ENCODE peak calls at places on chromosomes 7 and 10, in seven cellular contexts. One of them, this sample, is unnamed.

GRCh38 chr7:1964913-1965578 is 267.7 kb downstream of the MAD1L1 start:
- DNase-seq in neuronal stem cell: no peak
- DNase-seq in H9: no peak
- DNase-seq in mesendoderm: no peak
- DNase-seq in trophoblast cell: no peak
- DNase-seq in mesenchymal stem cell: no peak
- DNase-seq in H1: no peak
- DNase-seq in this sample: no peak

GRCh38 chr10:122521011-122521410 is 39.5 kb upstream of the DMBT1 start:
- DNase-seq in neuronal stem cell: no peak
- DNase-seq in H9: no peak
- DNase-seq in mesendoderm: no peak
- DNase-seq in trophoblast cell: no peak
- DNase-seq in mesenchymal stem cell: no peak
- DNase-seq in H1: no peak
- DNase-seq in this sample: no peak

GRCh38 chr10:21166557-21167287 is 269.6 kb upstream of the NEBL start:
- DNase-seq in neuronal stem cell: no peak
- DNase-seq in H9: no peak
- DNase-seq in mesendoderm: no peak
- DNase-seq in trophoblast cell: no peak
- DNase-seq in mesenchymal stem cell: peak; percentile 15
- DNase-seq in H1: no peak
- DNase-seq in this sample: no peak

GRCh38 chr7:33762153-33762902 is 143.0 kb upstream of the BMPER start:
- DNase-seq in neuronal stem cell: no peak
- DNase-seq in H9: no peak
- DNase-seq in mesendoderm: peak; percentile 67
- DNase-seq in trophoblast cell: no peak
- DNase-seq in mesenchymal stem cell: no peak
- DNase-seq in H1: no peak
- DNase-seq in this sample: no peak

GRCh38 chr10:3791974-3792633 is 7.1 kb upstream of the KLF6 start:
- DNase-seq in neuronal stem cell: no peak
- DNase-seq in H9: no peak
- DNase-seq in mesendoderm: no peak
- DNase-seq in trophoblast cell: no peak
- DNase-seq in mesenchymal stem cell: peak; percentile 33
- DNase-seq in H1: no peak
- DNase-seq in this sample: peak; percentile 20

GRCh38 chr7:8931906-8932646 is 498.7 kb downstream of the NXPH1 start:
- DNase-seq in neuronal stem cell: no peak
- DNase-seq in H9: no peak
- DNase-seq in mesendoderm: no peak
- DNase-seq in trophoblast cell: no peak
- DNase-seq in mesenchymal stem cell: peak; percentile 28
- DNase-seq in H1: no peak
- DNase-seq in this sample: no peak

GRCh38 chr10:98231417-98231816 is 36.6 kb downstream of the LOXL4 start:
- DNase-seq in neuronal stem cell: no peak
- DNase-seq in H9: no peak
- DNase-seq in mesendoderm: no peak
- DNase-seq in trophoblast cell: no peak
- DNase-seq in mesenchymal stem cell: no peak
- DNase-seq in H1: no peak
- DNase-seq in this sample: no peak

GRCh38 chr10:93652857-93653256 is 40.5 kb downstream of the PDE6C start:
- DNase-seq in neuronal stem cell: no peak
- DNase-seq in H9: no peak
- DNase-seq in mesendoderm: no peak
- DNase-seq in trophoblast cell: no peak
- DNase-seq in mesenchymal stem cell: no peak
- DNase-seq in H1: no peak
- DNase-seq in this sample: peak; percentile 11

GRCh38 chr10:126905776-126906703 is 812 bp downstream of the DOCK1 start:
- DNase-seq in neuronal stem cell: peak; percentile 57
- DNase-seq in H9: peak; percentile 69
- DNase-seq in mesendoderm: peak; percentile 84
- DNase-seq in trophoblast cell: peak; percentile 58
- DNase-seq in mesenchymal stem cell: peak; percentile 59
- DNase-seq in H1: no peak
- DNase-seq in this sample: peak; percentile 52

GRCh38 chr7:121101083-121101482 is 112.6 kb downstream of the CPED1 start:
- DNase-seq in neuronal stem cell: no peak
- DNase-seq in H9: no peak
- DNase-seq in mesendoderm: no peak
- DNase-seq in trophoblast cell: no peak
- DNase-seq in mesenchymal stem cell: no peak
- DNase-seq in H1: no peak
- DNase-seq in this sample: no peak

GRCh38 chr10:100984670-100985177 is 2.6 kb downstream of the MRPL43 start:
- DNase-seq in neuronal stem cell: no peak
- DNase-seq in H9: no peak
- DNase-seq in mesendoderm: no peak
- DNase-seq in trophoblast cell: no peak
- DNase-seq in mesenchymal stem cell: no peak
- DNase-seq in H1: no peak
- DNase-seq in this sample: no peak

GRCh38 chr10:15370212-15370740 is 813 bp downstream of the FAM171A1 start:
- DNase-seq in neuronal stem cell: peak; percentile 20
- DNase-seq in H9: no peak
- DNase-seq in mesendoderm: peak; percentile 50
- DNase-seq in trophoblast cell: no peak
- DNase-seq in mesenchymal stem cell: peak; percentile 53
- DNase-seq in H1: no peak
- DNase-seq in this sample: peak; percentile 16

GRCh38 chr7:49346200-49346899 is 422.0 kb downstream of the CDC14C start:
- DNase-seq in neuronal stem cell: no peak
- DNase-seq in H9: no peak
- DNase-seq in mesendoderm: no peak
- DNase-seq in trophoblast cell: no peak
- DNase-seq in mesenchymal stem cell: no peak
- DNase-seq in H1: no peak
- DNase-seq in this sample: no peak

GRCh38 chr7:112365551-112365950 is 84.7 kb upstream of the IFRD1 start:
- DNase-seq in neuronal stem cell: no peak
- DNase-seq in H9: no peak
- DNase-seq in mesendoderm: no peak
- DNase-seq in trophoblast cell: no peak
- DNase-seq in mesenchymal stem cell: no peak
- DNase-seq in H1: no peak
- DNase-seq in this sample: no peak

GRCh38 chr7:76397409-76398183 is 11.9 kb downstream of the SSC4D start:
- DNase-seq in neuronal stem cell: no peak
- DNase-seq in H9: peak; percentile 84
- DNase-seq in mesendoderm: peak; percentile 68
- DNase-seq in trophoblast cell: peak; percentile 63
- DNase-seq in mesenchymal stem cell: no peak
- DNase-seq in H1: no peak
- DNase-seq in this sample: peak; percentile 31

GRCh38 chr10:88244781-88245350 is 338.3 kb downstream of the RNLS start:
- DNase-seq in neuronal stem cell: no peak
- DNase-seq in H9: no peak
- DNase-seq in mesendoderm: no peak
- DNase-seq in trophoblast cell: no peak
- DNase-seq in mesenchymal stem cell: no peak
- DNase-seq in H1: no peak
- DNase-seq in this sample: no peak

GRCh38 chr7:42017356-42017986 is 219.5 kb downstream of the GLI3 start:
- DNase-seq in neuronal stem cell: no peak
- DNase-seq in H9: no peak
- DNase-seq in mesendoderm: no peak
- DNase-seq in trophoblast cell: no peak
- DNase-seq in mesenchymal stem cell: no peak
- DNase-seq in H1: no peak
- DNase-seq in this sample: no peak

GRCh38 chr10:88138319-88138848 is 275.0 kb downstream of the PTEN start:
- DNase-seq in neuronal stem cell: no peak
- DNase-seq in H9: no peak
- DNase-seq in mesendoderm: no peak
- DNase-seq in trophoblast cell: no peak
- DNase-seq in mesenchymal stem cell: no peak
- DNase-seq in H1: no peak
- DNase-seq in this sample: no peak

GRCh38 chr7:108189733-108190388 is 59.7 kb upstream of the LAMB4 start:
- DNase-seq in neuronal stem cell: no peak
- DNase-seq in H9: no peak
- DNase-seq in mesendoderm: no peak
- DNase-seq in trophoblast cell: no peak
- DNase-seq in mesenchymal stem cell: no peak
- DNase-seq in H1: no peak
- DNase-seq in this sample: no peak

GRCh38 chr7:101814996-101815825 is 2.2 kb upstream of the CUX1 start:
- DNase-seq in neuronal stem cell: no peak
- DNase-seq in H9: peak; percentile 62
- DNase-seq in mesendoderm: no peak
- DNase-seq in trophoblast cell: no peak
- DNase-seq in mesenchymal stem cell: peak; percentile 41
- DNase-seq in H1: no peak
- DNase-seq in this sample: peak; percentile 21

GRCh38 chr10:66827353-66827752 is 98.5 kb upstream of the LRRTM3 start:
- DNase-seq in neuronal stem cell: no peak
- DNase-seq in H9: no peak
- DNase-seq in mesendoderm: no peak
- DNase-seq in trophoblast cell: no peak
- DNase-seq in mesenchymal stem cell: peak; percentile 18
- DNase-seq in H1: no peak
- DNase-seq in this sample: peak; percentile 74

GRCh38 chr7:100943693-100944092 is 5.6 kb upstream of the MUC3A start:
- DNase-seq in neuronal stem cell: no peak
- DNase-seq in H9: no peak
- DNase-seq in mesendoderm: no peak
- DNase-seq in trophoblast cell: no peak
- DNase-seq in mesenchymal stem cell: no peak
- DNase-seq in H1: no peak
- DNase-seq in this sample: no peak

GRCh38 chr7:40437498-40437897 is 302.7 kb downstream of the SUGCT start:
- DNase-seq in neuronal stem cell: no peak
- DNase-seq in H9: no peak
- DNase-seq in mesendoderm: peak; percentile 87
- DNase-seq in trophoblast cell: peak; percentile 55
- DNase-seq in mesenchymal stem cell: peak; percentile 87
- DNase-seq in H1: no peak
- DNase-seq in this sample: peak; percentile 95

GRCh38 chr7:2785071-2785500 is 59.0 kb downstream of the GNA12 start:
- DNase-seq in neuronal stem cell: no peak
- DNase-seq in H9: no peak
- DNase-seq in mesendoderm: peak; percentile 45
- DNase-seq in trophoblast cell: peak; percentile 87
- DNase-seq in mesenchymal stem cell: peak; percentile 59
- DNase-seq in H1: no peak
- DNase-seq in this sample: peak; percentile 63

GRCh38 chr10:18312385-18313145 is 172.3 kb downstream of the CACNB2 start:
- DNase-seq in neuronal stem cell: no peak
- DNase-seq in H9: no peak
- DNase-seq in mesendoderm: peak; percentile 63
- DNase-seq in trophoblast cell: no peak
- DNase-seq in mesenchymal stem cell: peak; percentile 30
- DNase-seq in H1: no peak
- DNase-seq in this sample: peak; percentile 62

GRCh38 chr7:99135938-99136337 is 8.0 kb downstream of the SMURF1 start:
- DNase-seq in neuronal stem cell: no peak
- DNase-seq in H9: no peak
- DNase-seq in mesendoderm: no peak
- DNase-seq in trophoblast cell: no peak
- DNase-seq in mesenchymal stem cell: no peak
- DNase-seq in H1: no peak
- DNase-seq in this sample: no peak

GRCh38 chr10:70673929-70674559 is 1.7 kb downstream of the ADAMTS14 start:
- DNase-seq in neuronal stem cell: no peak
- DNase-seq in H9: no peak
- DNase-seq in mesendoderm: no peak
- DNase-seq in trophoblast cell: no peak
- DNase-seq in mesenchymal stem cell: no peak
- DNase-seq in H1: no peak
- DNase-seq in this sample: no peak

GRCh38 chr10:86667421-86668181 is 710 bp upstream of the LDB3 start:
- DNase-seq in neuronal stem cell: no peak
- DNase-seq in H9: no peak
- DNase-seq in mesendoderm: no peak
- DNase-seq in trophoblast cell: no peak
- DNase-seq in mesenchymal stem cell: no peak
- DNase-seq in H1: no peak
- DNase-seq in this sample: no peak
- H4K8ac ChIP-seq in neuronal stem cell: peak overlapping the region; percentile 49
- H4K8ac ChIP-seq in H9: no peak overlapping the region
- H4K8ac ChIP-seq in mesendoderm: no peak overlapping the region
- H4K8ac ChIP-seq in trophoblast cell: no peak overlapping the region
- H4K8ac ChIP-seq in mesenchymal stem cell: no peak overlapping the region
- H4K8ac ChIP-seq in H1: no peak overlapping the region
- H4K8ac ChIP-seq in this sample: peak overlapping the region; percentile 95

GRCh38 chr7:97772034-97772891 is 40.4 kb downstream of the TAC1 start:
- DNase-seq in neuronal stem cell: no peak
- DNase-seq in H9: no peak
- DNase-seq in mesendoderm: no peak
- DNase-seq in trophoblast cell: no peak
- DNase-seq in mesenchymal stem cell: no peak
- DNase-seq in H1: no peak
- DNase-seq in this sample: no peak

GRCh38 chr7:97770845-97771244 is 39.0 kb downstream of the TAC1 start:
- DNase-seq in neuronal stem cell: no peak
- DNase-seq in H9: no peak
- DNase-seq in mesendoderm: no peak
- DNase-seq in trophoblast cell: no peak
- DNase-seq in mesenchymal stem cell: no peak
- DNase-seq in H1: no peak
- DNase-seq in this sample: no peak

GRCh38 chr7:97771576-97771975 is 39.7 kb downstream of the TAC1 start:
- DNase-seq in neuronal stem cell: no peak
- DNase-seq in H9: no peak
- DNase-seq in mesendoderm: no peak
- DNase-seq in trophoblast cell: no peak
- DNase-seq in mesenchymal stem cell: no peak
- DNase-seq in H1: no peak
- DNase-seq in this sample: no peak
- H4K8ac ChIP-seq in neuronal stem cell: no peak overlapping the region
- H4K8ac ChIP-seq in H9: no peak overlapping the region
- H4K8ac ChIP-seq in mesendoderm: no peak overlapping the region
- H4K8ac ChIP-seq in trophoblast cell: no peak overlapping the region
- H4K8ac ChIP-seq in mesenchymal stem cell: no peak overlapping the region
- H4K8ac ChIP-seq in H1: no peak overlapping the region
- H4K8ac ChIP-seq in this sample: no peak overlapping the region

GRCh38 chr7:106813705-106814305 is 51.3 kb upstream of the PIK3CG start:
- DNase-seq in neuronal stem cell: no peak
- DNase-seq in H9: no peak
- DNase-seq in mesendoderm: peak; percentile 28
- DNase-seq in trophoblast cell: no peak
- DNase-seq in mesenchymal stem cell: peak; percentile 39
- DNase-seq in H1: no peak
- DNase-seq in this sample: peak; percentile 50
- H4K8ac ChIP-seq in neuronal stem cell: no peak overlapping the region
- H4K8ac ChIP-seq in H9: no peak overlapping the region
- H4K8ac ChIP-seq in mesendoderm: no peak overlapping the region
- H4K8ac ChIP-seq in trophoblast cell: no peak overlapping the region
- H4K8ac ChIP-seq in mesenchymal stem cell: no peak overlapping the region
- H4K8ac ChIP-seq in H1: no peak overlapping the region
- H4K8ac ChIP-seq in this sample: no peak overlapping the region

DNA sequence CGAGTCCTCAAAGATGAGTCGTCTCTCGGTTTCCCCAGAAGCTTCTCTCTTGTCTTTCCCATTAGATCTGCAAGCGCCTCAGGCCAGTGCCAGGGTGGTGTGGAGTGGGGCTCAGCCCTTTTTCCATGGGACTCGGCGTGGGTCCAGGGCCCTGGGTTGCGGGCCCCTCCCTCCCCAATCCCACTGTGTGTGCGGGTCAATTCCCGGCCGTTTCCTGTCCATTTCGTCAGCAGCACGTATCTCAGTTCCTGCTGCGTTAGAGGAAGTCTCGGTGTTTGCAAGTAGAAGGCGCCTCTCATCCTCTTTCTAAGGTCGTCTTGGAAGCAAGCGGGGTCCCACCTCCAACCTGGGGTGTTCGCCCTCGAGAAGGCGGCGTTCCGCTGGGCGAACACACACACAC is 25.1 kb upstream of the ADGRA1 start:
- DNase-seq in neuronal stem cell: no peak
- DNase-seq in H9: no peak
- DNase-seq in mesendoderm: no peak
- DNase-seq in trophoblast cell: no peak
- DNase-seq in mesenchymal stem cell: no peak
- DNase-seq in H1: no peak
- DNase-seq in this sample: no peak
- H4K8ac ChIP-seq in neuronal stem cell: no peak overlapping the region
- H4K8ac ChIP-seq in H9: no peak overlapping the region
- H4K8ac ChIP-seq in mesendoderm: no peak overlapping the region
- H4K8ac ChIP-seq in trophoblast cell: no peak overlapping the region
- H4K8ac ChIP-seq in mesenchymal stem cell: no peak overlapping the region
- H4K8ac ChIP-seq in H1: peak overlapping the region; percentile 35
- H4K8ac ChIP-seq in this sample: no peak overlapping the region

This sample was measured in IMR-90.